ENCODE peak calls at places on chromosomes 5 and 9, in five cellular contexts. E is heart left ventricle; M is naive thymus-derived CD4-positive, alpha-beta T cell; S is aorta; Q is CD4-positive, alpha-beta memory T cell. H is an unnamed sample.

GRCh38 chr9:95218790-95219189 is 98.7 kb downstream of the FANCC start:
- DNase-seq in E (no peak), M (no peak), S (no peak), Q (no peak), H (no peak)

GRCh38 chr5:7261049-7261448 is 134.9 kb upstream of the ADCY2 start:
- DNase-seq in E (no peak), M (no peak), S (no peak), Q (peak; percentile 8), H (no peak)

GRCh38 chr5:14436801-14437542 is 144.6 kb upstream of the OTULINL start:
- DNase-seq in E (no peak), M (no peak), S (no peak), Q (no peak), H (no peak)

GRCh38 chr5:107284822-107285510 is 385.8 kb downstream of the EFNA5 start:
- DNase-seq in E (no peak), M (no peak), S (no peak), Q (no peak), H (no peak)

GRCh38 chr5:180598316-180598701 is 7.0 kb upstream of the SCGB3A1 start:
- DNase-seq in E (no peak), M (no peak), S (no peak), Q (no peak), H (no peak)

GRCh38 chr5:143456952-143457547 is 53.6 kb upstream of the NR3C1 start:
- DNase-seq in E (no peak), M (no peak), S (no peak), Q (no peak), H (no peak)

GRCh38 chr5:143014017-143014651 is 244.0 kb downstream of the ARHGAP26 start:
- DNase-seq in E (peak; percentile 44), M (no peak), S (no peak), Q (no peak), H (no peak)

GRCh38 chr9:115923903-115924668 is 229.5 kb upstream of the PAPPA start:
- DNase-seq in E (no peak), M (no peak), S (no peak), Q (no peak), H (peak; percentile 38)

GRCh38 chr9:126690431-126691051 is 76.8 kb downstream of the LMX1B start:
- DNase-seq in E (peak; percentile 51), M (peak; percentile 33), S (peak; percentile 31), Q (peak; percentile 37), H (peak; percentile 60)

GRCh38 chr9:99401826-99402225 is 179.7 kb downstream of the SEC61B start:
- DNase-seq in E (no peak), M (no peak), S (no peak), Q (no peak), H (no peak)

GRCh38 chr5:54895816-54896341 is 89.5 kb downstream of the ESM1 start:
- DNase-seq in E (peak; percentile 27), M (no peak), S (no peak), Q (no peak), H (no peak)

GRCh38 chr5:11977904-11978303 is 73.7 kb upstream of the CTNND2 start:
- DNase-seq in E (no peak), M (no peak), S (no peak), Q (no peak), H (no peak)

GRCh38 chr9:73613092-73613701 is 461.5 kb downstream of the ANXA1 start:
- DNase-seq in E (no peak), M (no peak), S (no peak), Q (no peak), H (no peak)

GRCh38 chr5:82812575-82812974 is 264.6 kb downstream of the TMEM167A start:
- DNase-seq in E (no peak), M (no peak), S (no peak), Q (no peak), H (no peak)

DNA sequence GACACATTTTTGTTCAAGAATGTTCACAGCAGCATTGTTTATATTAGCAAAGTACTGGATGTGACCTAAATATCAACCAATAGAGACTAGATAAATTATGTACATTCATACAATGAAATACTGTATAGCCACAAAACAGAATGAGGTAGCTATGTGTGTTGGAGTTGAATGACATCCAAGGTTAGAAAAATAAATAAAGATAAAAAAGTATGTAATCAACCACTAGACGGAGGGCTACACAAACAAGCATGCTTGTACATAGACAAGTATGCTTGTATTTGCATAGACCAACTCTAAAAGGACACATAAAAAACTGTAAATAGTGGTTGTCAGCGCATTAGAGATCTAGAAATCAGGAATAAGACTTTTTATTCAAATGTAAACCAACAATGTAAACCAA is 3.0 kb downstream of the FEM1C start:
- DNase-seq in E (no peak), M (no peak), S (no peak), Q (no peak), H (no peak)
- H3K4me3 ChIP-seq in E (peak overlapping the region; percentile 98), M (peak overlapping the region; percentile 70), S (peak overlapping the region; percentile 79), Q (peak overlapping the region; percentile 25), H (peak overlapping the region; percentile 62)

GRCh38 chr9:114346146-114346545 is 16.5 kb downstream of the ORM2 start:
- DNase-seq in E (no peak), M (no peak), S (no peak), Q (no peak), H (no peak)
- H3K36me3 ChIP-seq in E (peaks cover 100% of the 10 kb centered on the region), M (peaks cover 62% of the 10 kb centered on the region), S (peaks cover 2% of the 10 kb centered on the region), Q (peaks cover 92% of the 10 kb centered on the region), H (peaks cover 7% of the 10 kb centered on the region)

GRCh38 chr9:130001185-130001584 is 41.8 kb downstream of the FNBP1 start:
- DNase-seq in E (no peak), M (no peak), S (no peak), Q (no peak), H (no peak)

GRCh38 chr9:129999123-129999510 is 43.9 kb downstream of the FNBP1 start:
- DNase-seq in E (no peak), M (no peak), S (no peak), Q (no peak), H (no peak)

GRCh38 chr9:129998491-129999122 is 44.4 kb downstream of the FNBP1 start:
- DNase-seq in E (no peak), M (no peak), S (no peak), Q (no peak), H (no peak)

GRCh38 chr9:130003943-130004552 is 38.9 kb downstream of the FNBP1 start:
- DNase-seq in E (no peak), M (no peak), S (no peak), Q (no peak), H (no peak)

GRCh38 chr9:130002320-130002719 is 40.7 kb downstream of the FNBP1 start:
- DNase-seq in E (no peak), M (no peak), S (no peak), Q (no peak), H (no peak)
- H3K4me1 ChIP-seq in E (peaks cover 4% of the 10 kb centered on the region), M (peaks cover 44% of the 10 kb centered on the region), S (no peaks in the 10 kb centered on the region), Q (peaks cover 92% of the 10 kb centered on the region), H (no peaks in the 10 kb centered on the region)

GRCh38 chr5:2038337-2039179 is 155.8 kb upstream of the IRX4 start:
- DNase-seq in E (peak; percentile 77), M (peak; percentile 69), S (peak; percentile 64), Q (peak; percentile 56), H (peak; percentile 88)
- H3K4me3 ChIP-seq in E (peak overlapping the region; percentile 37), M (peak overlapping the region; percentile 42), S (no peak overlapping the region), Q (peak overlapping the region; percentile 34), H (peak overlapping the region; percentile 36)

GRCh38 chr5:169590602-169591001 is 7.0 kb downstream of the SPDL1 start:
- DNase-seq in E (no peak), M (no peak), S (no peak), Q (no peak), H (no peak)

GRCh38 chr5:169592937-169593650 is 9.5 kb downstream of the SPDL1 start:
- DNase-seq in E (no peak), M (no peak), S (no peak), Q (no peak), H (no peak)

GRCh38 chr5:169599451-169599850 is 15.9 kb downstream of the SPDL1 start:
- DNase-seq in E (no peak), M (no peak), S (no peak), Q (no peak), H (no peak)

GRCh38 chr5:169591636-169592035 is 8.1 kb downstream of the SPDL1 start:
- DNase-seq in E (no peak), M (no peak), S (no peak), Q (no peak), H (no peak)

GRCh38 chr5:169595172-169595820 is 11.7 kb downstream of the SPDL1 start:
- DNase-seq in E (no peak), M (no peak), S (no peak), Q (no peak), H (no peak)
- H3K36me3 ChIP-seq in E (peaks cover 91% of the 10 kb centered on the region), M (peaks cover 11% of the 10 kb centered on the region), S (peaks cover 3% of the 10 kb centered on the region), Q (peaks cover 24% of the 10 kb centered on the region), H (no peaks in the 10 kb centered on the region)

GRCh38 chr5:40484495-40484894 is 195.2 kb upstream of the PTGER4 start:
- DNase-seq in E (no peak), M (no peak), S (no peak), Q (no peak), H (no peak)

GRCh38 chr5:40483316-40483715 is 196.4 kb upstream of the PTGER4 start:
- DNase-seq in E (no peak), M (no peak), S (no peak), Q (no peak), H (no peak)

GRCh38 chr5:40486437-40487270 is 193.1 kb upstream of the PTGER4 start:
- DNase-seq in E (no peak), M (peak; percentile 31), S (peak; percentile 66), Q (peak; percentile 77), H (no peak)

GRCh38 chr5:40481226-40481625 is 198.5 kb upstream of the PTGER4 start:
- DNase-seq in E (no peak), M (no peak), S (no peak), Q (no peak), H (no peak)

GRCh38 chr5:40485021-40485998 is 194.4 kb upstream of the PTGER4 start:
- DNase-seq in E (no peak), M (no peak), S (no peak), Q (no peak), H (no peak)
- H3K4me1 ChIP-seq in E (no peaks in the 10 kb centered on the region), M (peaks cover 12% of the 10 kb centered on the region), S (no peaks in the 10 kb centered on the region), Q (peaks cover 15% of the 10 kb centered on the region), H (peaks cover 2% of the 10 kb centered on the region)

DNA sequence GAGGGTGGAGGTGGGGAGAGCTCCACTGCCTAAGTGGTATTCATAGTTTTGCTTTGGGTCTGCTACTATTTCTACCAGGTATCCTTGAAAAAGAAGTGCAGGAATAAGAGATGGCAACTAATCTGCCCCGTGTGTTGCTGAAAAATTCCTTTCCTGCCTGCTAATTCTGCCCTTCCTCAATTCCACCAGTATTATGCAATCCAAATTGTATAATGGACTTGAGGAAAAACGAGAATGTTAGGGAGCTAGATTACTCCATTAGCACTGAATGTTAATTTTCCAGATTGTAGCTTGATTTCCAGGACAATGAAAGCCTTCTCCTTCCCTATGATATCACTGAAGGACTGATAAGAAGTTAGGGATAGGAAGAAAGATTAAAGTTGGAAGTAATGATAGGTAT is 16.9 kb downstream of the ADAM19 start:
- DNase-seq in E (no peak), M (no peak), S (no peak), Q (no peak), H (no peak)
- H3K4me3 ChIP-seq in E (no peak overlapping the region), M (no peak overlapping the region), S (no peak overlapping the region), Q (no peak overlapping the region), H (no peak overlapping the region)